ENCODE peak calls at places on chromosomes 2 and 18, in five cellular contexts. One of them, this sample, is unnamed.

GRCh38 chr2:17578466-17578928 is 38.0 kb downstream of the VSNL1 start:
- DNase-seq in stomach: no peak
- DNase-seq in GM03348: no peak
- DNase-seq in iris pigment epithelial cell: no peak
- DNase-seq in PC-9: no peak
- DNase-seq in this sample: no peak

GRCh38 chr2:74835831-74836674 is 2.1 kb downstream of the HK2 start:
- DNase-seq in stomach: no peak
- DNase-seq in GM03348: peak
- DNase-seq in iris pigment epithelial cell: peak
- DNase-seq in PC-9: no peak
- DNase-seq in this sample: peak

GRCh38 chr18:44682871-44683221 is 2.2 kb downstream of the SETBP1 start:
- DNase-seq in stomach: peak
- DNase-seq in GM03348: no peak
- DNase-seq in iris pigment epithelial cell: no peak
- DNase-seq in PC-9: peak
- DNase-seq in this sample: no peak

GRCh38 chr2:74531666-74532065 is 1.9 kb downstream of the HTRA2 start:
- DNase-seq in stomach: no peak
- DNase-seq in GM03348: no peak
- DNase-seq in iris pigment epithelial cell: no peak
- DNase-seq in PC-9: no peak
- DNase-seq in this sample: no peak

GRCh38 chr2:240991378-240992263 is 6.8 kb upstream of the SNED1 start:
- DNase-seq in stomach: peak
- DNase-seq in GM03348: peak
- DNase-seq in iris pigment epithelial cell: peak
- DNase-seq in PC-9: peak
- DNase-seq in this sample: no peak

GRCh38 chr2:239039479-239039861 is 191.6 kb downstream of the TWIST2 start:
- DNase-seq in stomach: no peak
- DNase-seq in GM03348: no peak
- DNase-seq in iris pigment epithelial cell: no peak
- DNase-seq in PC-9: no peak
- DNase-seq in this sample: no peak

GRCh38 chr2:101516833-101517690 is 42.1 kb upstream of the RFX8 start:
- DNase-seq in stomach: peak
- DNase-seq in GM03348: peak
- DNase-seq in iris pigment epithelial cell: peak
- DNase-seq in PC-9: peak
- DNase-seq in this sample: peak

GRCh38 chr18:13562494-13563029 is 163.8 kb downstream of the FAM210A start:
- DNase-seq in stomach: no peak
- DNase-seq in GM03348: no peak
- DNase-seq in iris pigment epithelial cell: no peak
- DNase-seq in PC-9: no peak
- DNase-seq in this sample: no peak

GRCh38 chr18:76377359-76377756 is 117.7 kb downstream of the ZNF516 start:
- DNase-seq in stomach: no peak
- DNase-seq in GM03348: no peak
- DNase-seq in iris pigment epithelial cell: no peak
- DNase-seq in PC-9: no peak
- DNase-seq in this sample: no peak

GRCh38 chr2:241001413-241002274 is 3.2 kb downstream of the SNED1 start:
- DNase-seq in stomach: no peak
- DNase-seq in GM03348: no peak
- DNase-seq in iris pigment epithelial cell: no peak
- DNase-seq in PC-9: no peak
- DNase-seq in this sample: no peak

GRCh38 chr2:188378551-188378950 is 86.9 kb downstream of the GULP1 start:
- DNase-seq in stomach: no peak
- DNase-seq in GM03348: no peak
- DNase-seq in iris pigment epithelial cell: peak
- DNase-seq in PC-9: no peak
- DNase-seq in this sample: no peak

GRCh38 chr18:48902023-48902855 is 48.5 kb downstream of the SMAD7 start:
- DNase-seq in stomach: peak
- DNase-seq in GM03348: peak
- DNase-seq in iris pigment epithelial cell: peak
- DNase-seq in PC-9: peak
- DNase-seq in this sample: no peak

GRCh38 chr2:112582314-112582746 is 2.1 kb upstream of the CHCHD5 start:
- DNase-seq in stomach: no peak
- DNase-seq in GM03348: peak
- DNase-seq in iris pigment epithelial cell: peak
- DNase-seq in PC-9: peak
- DNase-seq in this sample: no peak

GRCh38 chr2:119255760-119256573 is 32.3 kb downstream of the STEAP3 start:
- DNase-seq in stomach: no peak
- DNase-seq in GM03348: peak
- DNase-seq in iris pigment epithelial cell: peak
- DNase-seq in PC-9: peak
- DNase-seq in this sample: peak

GRCh38 chr18:73991570-73991969 is 156.1 kb downstream of the FBXO15 start:
- DNase-seq in stomach: no peak
- DNase-seq in GM03348: no peak
- DNase-seq in iris pigment epithelial cell: no peak
- DNase-seq in PC-9: no peak
- DNase-seq in this sample: no peak

GRCh38 chr2:42906557-42907380 is 114.4 kb upstream of the HAAO start:
- DNase-seq in stomach: peak
- DNase-seq in GM03348: peak
- DNase-seq in iris pigment epithelial cell: peak
- DNase-seq in PC-9: peak
- DNase-seq in this sample: no peak